ENCODE peak calls at places on chromosome 20, in seven cellular contexts. X is sigmoid colon, Z is stomach, N is ovary, U is A549, D is K562, K is tibial nerve. R is an unnamed sample.

GRCh38 chr20:8389381-8390368 is 257.6 kb downstream of the PLCB1 start:
- DNase-seq in X (no peak), Z (no peak), N (no peak), U (peak), D (peak), K (no peak), R (no peak)

GRCh38 chr20:38001173-38001875 is 31.9 kb downstream of the TTI1 start:
- DNase-seq in X (no peak), Z (no peak), N (no peak), U (no peak), D (no peak), K (no peak), R (no peak)

GRCh38 chr20:38168791-38169589 is 3.9 kb upstream of the TGM2 start:
- DNase-seq in X (no peak), Z (peak), N (no peak), U (peak), D (no peak), K (no peak), R (no peak)

GRCh38 chr20:23407770-23408467 is 13.4 kb downstream of the NAPB start:
- DNase-seq in X (no peak), Z (no peak), N (no peak), U (no peak), D (no peak), K (no peak), R (no peak)

GRCh38 chr20:45833883-45834796 is 541 bp downstream of the SNX21 start:
- DNase-seq in X (peak), Z (peak), N (peak), U (peak), D (peak), K (peak), R (peak)

GRCh38 chr20:21513181-21513663 is 642 bp downstream of the NKX2-2 start:
- DNase-seq in X (no peak), Z (no peak), N (no peak), U (no peak), D (no peak), K (no peak), R (peak)

GRCh38 chr20:64131406-64131805 is 24.0 kb upstream of the NPBWR2 start:
- DNase-seq in X (peak), Z (no peak), N (no peak), U (peak), D (no peak), K (no peak), R (no peak)

GRCh38 chr20:278181-278580 is 12.4 kb downstream of the C20orf96 start:
- DNase-seq in X (no peak), Z (no peak), N (no peak), U (no peak), D (no peak), K (no peak), R (no peak)

GRCh38 chr20:38471245-38471644 is 1.4 kb upstream of the RALGAPB start:
- DNase-seq in X (no peak), Z (no peak), N (no peak), U (no peak), D (no peak), K (no peak), R (no peak)

GRCh38 chr20:17558154-17558940 is 11.5 kb upstream of the DSTN start:
- DNase-seq in X (peak), Z (peak), N (no peak), U (peak), D (peak), K (no peak), R (peak)

GRCh38 chr20:37558779-37559178 is 31.1 kb upstream of the BLCAP start:
- DNase-seq in X (no peak), Z (no peak), N (no peak), U (no peak), D (no peak), K (no peak), R (no peak)

GRCh38 chr20:32968833-32969241 is 35.4 kb downstream of the SUN5 start:
- DNase-seq in X (peak), Z (no peak), N (no peak), U (no peak), D (no peak), K (no peak), R (no peak)

GRCh38 chr20:11777861-11778570 is 139.7 kb upstream of the BTBD3 start:
- DNase-seq in X (no peak), Z (no peak), N (no peak), U (no peak), D (no peak), K (no peak), R (no peak)

GRCh38 chr20:2387180-2387577 is 6.5 kb downstream of the TGM6 start:
- DNase-seq in X (no peak), Z (no peak), N (no peak), U (peak), D (peak), K (no peak), R (no peak)

GRCh38 chr20:5863040-5863811 is 87.1 kb downstream of the TRMT6 start:
- DNase-seq in X (no peak), Z (no peak), N (peak), U (no peak), D (no peak), K (no peak), R (peak)

GRCh38 chr20:10861086-10861485 is 187.3 kb upstream of the JAG1 start:
- DNase-seq in X (no peak), Z (no peak), N (no peak), U (peak), D (no peak), K (no peak), R (no peak)

GRCh38 chr20:63495167-63495720 is 3.6 kb downstream of the EEF1A2 start:
- DNase-seq in X (no peak), Z (no peak), N (no peak), U (no peak), D (no peak), K (no peak), R (no peak)

GRCh38 chr20:53343433-53343832 is 250.2 kb downstream of the ZNF217 start:
- DNase-seq in X (no peak), Z (peak), N (no peak), U (no peak), D (no peak), K (no peak), R (no peak)

GRCh38 chr20:5181955-5182354 is 55.1 kb downstream of the CDS2 start:
- DNase-seq in X (no peak), Z (no peak), N (no peak), U (peak), D (no peak), K (no peak), R (no peak)

GRCh38 chr20:33649201-33649631 is 12.9 kb upstream of the C20orf144 start:
- DNase-seq in X (peak), Z (peak), N (peak), U (no peak), D (no peak), K (no peak), R (peak)

GRCh38 chr20:36744764-36745191 is 1.1 kb downstream of the NDRG3 start:
- DNase-seq in X (no peak), Z (peak), N (no peak), U (no peak), D (peak), K (no peak), R (no peak)

GRCh38 chr20:53642196-53643030 is 48.8 kb upstream of the ZNF217 start:
- DNase-seq in X (no peak), Z (peak), N (no peak), U (peak), D (peak), K (peak), R (peak)

GRCh38 chr20:36754656-36755222 is 8.8 kb upstream of the NDRG3 start:
- DNase-seq in X (peak), Z (no peak), N (no peak), U (peak), D (peak), K (no peak), R (no peak)

GRCh38 chr20:14958626-14959025 is 621.2 kb upstream of the FLRT3 start:
- DNase-seq in X (no peak), Z (no peak), N (no peak), U (no peak), D (no peak), K (no peak), R (no peak)

GRCh38 chr20:33127422-33128097 is 40.4 kb upstream of the BPIFA2 start:
- DNase-seq in X (no peak), Z (no peak), N (no peak), U (no peak), D (no peak), K (no peak), R (no peak)

GRCh38 chr20:36209921-36210320 is 26.4 kb upstream of the AAR2 start:
- DNase-seq in X (no peak), Z (no peak), N (no peak), U (no peak), D (no peak), K (no peak), R (no peak)

GRCh38 chr20:17909745-17910345 is 58.7 kb downstream of the SNX5 start:
- DNase-seq in X (peak), Z (no peak), N (no peak), U (no peak), D (no peak), K (no peak), R (no peak)

GRCh38 chr20:2485662-2486061 is 15.1 kb upstream of the SNRPB start:
- DNase-seq in X (no peak), Z (no peak), N (no peak), U (no peak), D (no peak), K (no peak), R (peak)

GRCh38 chr20:62212309-62212708 is 7.8 kb downstream of the HRH3 start:
- DNase-seq in X (no peak), Z (no peak), N (no peak), U (no peak), D (no peak), K (no peak), R (no peak)

GRCh38 chr20:41499961-41500725 is 118.0 kb downstream of the CHD6 start:
- DNase-seq in X (no peak), Z (no peak), N (no peak), U (no peak), D (no peak), K (no peak), R (no peak)

GRCh38 chr20:38342196-38342595 is 4.1 kb upstream of the LBP start:
- DNase-seq in X (no peak), Z (no peak), N (no peak), U (no peak), D (no peak), K (no peak), R (no peak)

GRCh38 chr20:54200487-54201267 is 7.2 kb upstream of the PFDN4 start:
- DNase-seq in X (no peak), Z (no peak), N (no peak), U (no peak), D (no peak), K (no peak), R (no peak)

GRCh38 chr20:22944062-22944461 is 91.0 kb upstream of the SSTR4 start:
- DNase-seq in X (no peak), Z (no peak), N (no peak), U (no peak), D (no peak), K (no peak), R (no peak)

GRCh38 chr20:38779247-38780097 is 26.0 kb upstream of the PPP1R16B start:
- DNase-seq in X (no peak), Z (no peak), N (no peak), U (no peak), D (no peak), K (no peak), R (no peak)

GRCh38 chr20:19903168-19903676 is 113.9 kb upstream of the NAA20 start:
- DNase-seq in X (peak), Z (peak), N (peak), U (peak), D (no peak), K (no peak), R (no peak)

DNA sequence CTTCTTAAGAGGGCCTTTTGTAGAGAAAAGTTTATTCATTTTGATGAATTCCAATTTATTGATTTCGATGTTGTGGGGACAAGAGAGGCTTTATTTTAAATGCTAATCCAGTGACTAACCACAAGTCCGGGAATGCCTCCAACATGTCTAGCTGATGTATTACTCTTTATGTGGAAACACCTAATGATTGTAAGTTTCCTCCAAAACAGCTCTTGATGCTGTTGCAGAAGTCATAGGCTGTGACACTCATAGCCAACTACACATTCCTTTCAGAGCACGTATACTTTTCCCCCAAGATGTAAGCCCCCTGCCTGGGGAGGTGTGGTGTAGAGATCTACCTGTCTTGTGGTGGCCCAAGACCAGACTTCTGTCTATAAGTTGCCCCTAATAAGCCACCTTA is 61.3 kb upstream of the RNF24 start:
- DNase-seq in X (no peak), Z (no peak), N (no peak), U (no peak), D (no peak), K (no peak), R (no peak)
- TF ChIP-seq EP300 in X (no peak), Z (no peak), N (no peak), U (no peak), D (no peak), K (no peak), R (no peak)

DNA sequence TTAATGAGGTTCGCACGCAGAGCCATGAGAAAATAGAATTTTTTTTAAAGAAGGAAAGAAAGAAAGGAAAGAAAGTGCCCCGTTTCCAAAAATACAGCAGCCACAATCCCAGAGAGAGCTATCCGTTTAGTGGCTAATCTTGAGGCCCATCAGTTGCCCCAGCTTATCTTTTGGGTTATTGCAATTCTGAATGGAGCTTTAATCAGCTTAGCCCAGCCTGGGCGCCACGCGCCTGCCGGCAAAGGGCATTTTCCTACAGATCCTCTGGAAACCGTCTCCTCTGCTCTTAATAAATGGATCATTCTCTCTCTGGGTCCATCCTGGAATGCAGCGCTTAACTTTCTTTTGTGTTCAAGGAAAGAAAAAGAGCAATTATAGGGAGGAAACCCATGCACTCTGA is 413.3 kb downstream of the MAFB start:
- DNase-seq in X (no peak), Z (no peak), N (no peak), U (no peak), D (no peak), K (no peak), R (no peak)
- TF ChIP-seq EP300 in X (no peak), Z (no peak), N (no peak), U (no peak), D (no peak), K (no peak), R (no peak)

GRCh38 chr20:47201074-47201730 is 155.3 kb downstream of the ZMYND8 start:
- DNase-seq in X (no peak), Z (no peak), N (no peak), U (peak), D (no peak), K (no peak), R (no peak)
- TF ChIP-seq EP300 in X (no peak), Z (no peak), N (no peak), U (no peak), D (no peak), K (no peak), R (no peak)

GRCh38 chr20:25273541-25274358 is 25.9 kb downstream of the PYGB start:
- DNase-seq in X (peak), Z (peak), N (no peak), U (no peak), D (no peak), K (peak), R (no peak)
- TF ChIP-seq EP300 in X (no peak), Z (peak), N (no peak), U (no peak), D (no peak), K (no peak), R (no peak)